ENCODE peak calls at places on chromosomes 1 and 21, in five cellular contexts. R is cardiac muscle cell, V is heart left ventricle, U is ovary, F is right cardiac atrium. W is an unnamed sample. For H3K4me1, the result is how much of the 10 kb centered on the place peaks cover.

GRCh38 chr1:214044438-214045214 is 56.9 kb downstream of the PROX1 start:
- DNase-seq in R (no peak), V (no peak), U (no peak), F (no peak), W (no peak)

GRCh38 chr1:155082301-155082940 is 3.8 kb downstream of the EFNA3 start:
- DNase-seq in R (peak), V (no peak), U (peak), F (no peak), W (no peak)

GRCh38 chr1:43764581-43764980 is 57.2 kb downstream of the ST3GAL3 start:
- DNase-seq in R (peak), V (no peak), U (no peak), F (no peak), W (peak)

GRCh38 chr1:34926156-34926555 is 3.3 kb downstream of the DLGAP3 start:
- DNase-seq in R (no peak), V (no peak), U (no peak), F (no peak), W (no peak)

GRCh38 chr1:50347933-50348332 is 75.3 kb downstream of the DMRTA2 start:
- DNase-seq in R (no peak), V (no peak), U (no peak), F (no peak), W (no peak)

GRCh38 chr1:229156819-229157218 is 114.1 kb upstream of the RAB4A start:
- DNase-seq in R (peak), V (no peak), U (no peak), F (no peak), W (no peak)

GRCh38 chr1:200590001-200590400 is 30.6 kb downstream of the KIF14 start:
- DNase-seq in R (no peak), V (no peak), U (no peak), F (no peak), W (peak)

GRCh38 chr21:17416139-17416538 is 96.7 kb upstream of the CXADR start:
- DNase-seq in R (no peak), V (no peak), U (no peak), F (no peak), W (no peak)

GRCh38 chr1:246647113-246647512 is 77.1 kb upstream of the SCCPDH start:
- DNase-seq in R (peak), V (peak), U (no peak), F (peak), W (peak)

GRCh38 chr1:116382321-116382720 is 9.3 kb downstream of the ATP1A1 start:
- DNase-seq in R (peak), V (no peak), U (no peak), F (no peak), W (no peak)

GRCh38 chr1:27031235-27032118 is 18.8 kb upstream of the TENT5B start:
- DNase-seq in R (no peak), V (peak), U (peak), F (peak), W (peak)

GRCh38 chr1:63662056-63662836 is 69.0 kb downstream of the PGM1 start:
- DNase-seq in R (no peak), V (no peak), U (no peak), F (peak), W (no peak)

GRCh38 chr1:223756806-223757700 is 44.7 kb downstream of the CAPN2 start:
- DNase-seq in R (no peak), V (no peak), U (no peak), F (no peak), W (no peak)

GRCh38 chr1:245704341-245704740 is 549.6 kb downstream of the KIF26B start:
- DNase-seq in R (no peak), V (no peak), U (no peak), F (no peak), W (no peak)

GRCh38 chr1:180920193-180920592 is 7.5 kb downstream of the KIAA1614 start:
- DNase-seq in R (no peak), V (no peak), U (no peak), F (no peak), W (no peak)

GRCh38 chr1:110718452-110718851 is 43.7 kb upstream of the KCNA3 start:
- DNase-seq in R (no peak), V (peak), U (no peak), F (peak), W (no peak)

GRCh38 chr1:8011016-8011415 is 15.1 kb downstream of the ERRFI1 start:
- DNase-seq in R (no peak), V (no peak), U (no peak), F (no peak), W (no peak)

GRCh38 chr1:8012955-8013354 is 13.2 kb downstream of the ERRFI1 start:
- DNase-seq in R (no peak), V (no peak), U (no peak), F (no peak), W (no peak)

GRCh38 chr1:8009043-8010002 is 16.8 kb downstream of the ERRFI1 start:
- DNase-seq in R (no peak), V (no peak), U (no peak), F (no peak), W (no peak)

GRCh38 chr1:8011923-8012858 is 13.9 kb downstream of the ERRFI1 start:
- DNase-seq in R (no peak), V (no peak), U (no peak), F (no peak), W (no peak)

GRCh38 chr1:8010080-8010664 is 15.9 kb downstream of the ERRFI1 start:
- DNase-seq in R (no peak), V (no peak), U (no peak), F (no peak), W (no peak)
- H3K4me1 ChIP-seq in R (under half), V (under half), U (under half), F (under half), W (under half)

DNA sequence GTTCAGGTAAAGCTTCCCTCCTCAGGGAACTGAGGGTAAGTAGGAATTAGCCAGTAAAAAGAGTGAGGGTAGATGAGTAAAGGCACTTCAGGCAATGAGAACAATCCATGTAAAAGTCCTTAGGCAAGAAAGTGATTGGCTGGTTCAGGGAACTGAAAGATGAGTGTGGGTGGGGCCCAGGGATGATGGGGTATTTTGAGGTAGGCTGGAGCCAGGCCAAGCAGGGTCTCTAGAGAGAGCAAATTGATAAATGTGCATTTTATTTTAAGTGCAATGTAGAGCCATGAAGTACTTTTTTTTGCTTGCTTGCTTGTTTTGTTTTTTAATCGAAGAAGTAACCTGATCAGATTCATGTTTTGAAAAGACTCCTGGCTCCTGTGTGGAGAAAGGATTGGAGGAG is 26.5 kb downstream of the OSBPL9 start:
- DNase-seq in R (no peak), V (no peak), U (peak), F (no peak), W (no peak)
- H3K4me1 ChIP-seq in R (under half), V (under half), U (under half), F (under half), W (under half)

DNA sequence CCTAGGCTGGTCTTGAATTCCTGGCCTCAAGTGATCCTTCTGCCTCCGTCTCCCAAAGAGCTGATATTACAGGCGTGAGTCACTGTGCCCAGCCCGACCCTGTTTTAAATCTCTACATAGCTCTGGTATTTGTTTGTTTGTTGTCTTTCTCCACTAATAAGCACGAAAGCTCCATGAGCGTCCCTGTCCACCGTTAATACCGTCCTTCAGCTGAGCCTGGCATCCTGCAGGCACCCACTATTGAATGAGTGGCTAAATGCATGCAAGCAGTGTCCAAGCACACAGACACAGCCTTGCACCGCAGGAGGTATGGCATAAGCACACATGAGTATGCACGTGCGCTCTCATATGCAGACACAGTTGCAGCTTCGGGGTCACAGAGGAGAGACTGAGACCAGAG is 4.5 kb upstream of the COL16A1 start:
- DNase-seq in R (no peak), V (no peak), U (no peak), F (no peak), W (no peak)
- H3K4me1 ChIP-seq in R (under half), V (under half), U (under half), F (under half), W (under half)

GRCh38 chr1:112395261-112395831 is 668 bp upstream of the CTTNBP2NL start:
- DNase-seq in R (peak), V (no peak), U (no peak), F (no peak), W (no peak)
- H3K4me1 ChIP-seq in R (under half), V (half or more), U (under half), F (under half), W (under half)

GRCh38 chr1:205294914-205295310 is 26.6 kb downstream of the NUAK2 start:
- DNase-seq in R (no peak), V (no peak), U (no peak), F (no peak), W (no peak)
- H3K4me1 ChIP-seq in R (under half), V (under half), U (under half), F (under half), W (under half)

DNA sequence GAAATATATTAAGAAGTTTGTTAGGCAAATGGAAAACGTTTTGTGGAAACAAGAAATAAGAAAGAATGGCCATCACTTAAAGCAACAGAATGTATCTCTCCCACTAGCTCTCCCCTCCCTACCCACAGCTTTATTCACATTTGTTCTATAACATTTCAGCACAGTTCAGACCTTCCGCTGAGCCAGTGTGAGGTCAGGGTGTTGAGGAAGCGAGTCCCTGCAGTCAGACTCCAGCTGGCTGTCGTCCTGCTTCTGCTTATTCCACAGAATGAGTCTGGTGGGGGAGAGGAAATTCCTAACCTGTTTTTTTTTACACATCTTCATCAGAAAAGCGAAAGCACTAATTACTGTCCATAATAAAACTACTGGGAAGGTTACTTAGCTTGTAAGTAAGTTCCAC is 39.1 kb downstream of the MRPL39 start:
- DNase-seq in R (peak), V (peak), U (peak), F (peak), W (peak)
- H3K4me1 ChIP-seq in R (under half), V (under half), U (under half), F (under half), W (under half)

W was measured in HAP-1.